ENCODE peak calls at places on chromosomes 3 and 15, in six cellular contexts. K, O, F, T, M and R are unnamed samples.

GRCh38 chr15:41653760-41654159 is 6.4 kb upstream of the MGA start:
- DNase-seq in M (no peak), K (no peak), F (no peak), O (no peak), T (no peak), R (no peak)

GRCh38 chr3:52405601-52406115 is 39.2 kb downstream of the SEMA3G start:
- DNase-seq in T (no peak), K (no peak), M (no peak), F (no peak), O (no peak), R (no peak)

GRCh38 chr15:43346305-43346704 is 15.9 kb upstream of the LCMT2 start:
- DNase-seq in M (no peak), F (no peak), T (no peak), K (no peak), O (no peak), R (no peak)

GRCh38 chr3:35664460-35664919 is 25.2 kb downstream of the ARPP21 start:
- DNase-seq in K (no peak), F (peak; percentile 47), O (peak; percentile 16), T (no peak), M (no peak), R (peak; percentile 66)

GRCh38 chr3:123816673-123817207 is 67.4 kb downstream of the MYLK start:
- DNase-seq in F (no peak), K (no peak), O (peak; percentile 90), M (no peak), T (no peak), R (no peak)

GRCh38 chr3:171829841-171830559 is 13.1 kb upstream of the TMEM212 start:
- DNase-seq in T (no peak), K (no peak), O (peak; percentile 85), M (peak; percentile 88), F (peak; percentile 91), R (peak; percentile 87)

GRCh38 chr3:52527039-52527731 is 6.5 kb downstream of the NT5DC2 start:
- DNase-seq in K (no peak), O (no peak), M (peak; percentile 23), F (no peak), T (no peak), R (no peak)

GRCh38 chr15:74233864-74234597 is 2.1 kb upstream of the CCDC33 start:
- DNase-seq in T (no peak), F (peak; percentile 48), K (no peak), M (no peak), O (no peak), R (no peak)

GRCh38 chr3:139291276-139292051 is 52.4 kb upstream of the MRPS22 start:
- DNase-seq in K (no peak), T (no peak), M (no peak), O (no peak), F (no peak), R (no peak)

GRCh38 chr3:195237981-195238625 is 32.9 kb downstream of the XXYLT1 start:
- DNase-seq in K (no peak), O (no peak), T (no peak), F (no peak), M (no peak), R (no peak)

GRCh38 chr3:18758047-18758704 is 333.0 kb upstream of the SATB1 start:
- DNase-seq in M (peak; percentile 20), T (peak; percentile 21), O (no peak), F (peak; percentile 91), K (peak; percentile 61), R (peak; percentile 43)

GRCh38 chr3:141538568-141538967 is 51.7 kb downstream of the RASA2 start:
- DNase-seq in O (no peak), T (no peak), K (no peak), M (no peak), F (no peak), R (no peak)

GRCh38 chr3:185757176-185757575 is 67.7 kb downstream of the IGF2BP2 start:
- DNase-seq in T (no peak), M (no peak), K (no peak), F (no peak), O (no peak), R (no peak)

GRCh38 chr3:186414735-186415419 is 52.8 kb upstream of the DGKG start:
- DNase-seq in F (no peak), K (no peak), M (peak; percentile 61), O (peak; percentile 77), T (no peak), R (no peak)

GRCh38 chr3:63067999-63068645 is 192.9 kb upstream of the CADPS start:
- DNase-seq in O (peak; percentile 24), K (peak; percentile 72), M (peak; percentile 21), T (no peak), F (peak; percentile 75), R (no peak)

GRCh38 chr15:29668120-29668602 is 154.1 kb downstream of the TJP1 start:
- DNase-seq in K (peak; percentile 64), F (peak; percentile 95), O (peak; percentile 88), T (peak; percentile 79), M (peak; percentile 92), R (peak; percentile 91)

GRCh38 chr3:3800685-3801509 is 1.7 kb downstream of the LRRN1 start:
- DNase-seq in O (no peak), T (no peak), K (peak; percentile 32), M (no peak), F (peak; percentile 65), R (peak; percentile 40)

GRCh38 chr15:38895326-38896282 is 331.0 kb upstream of the RASGRP1 start:
- DNase-seq in M (peak; percentile 71), O (peak; percentile 89), T (no peak), F (no peak), K (no peak), R (no peak)

GRCh38 chr3:180789774-180790173 is 110.5 kb upstream of the CCDC39 start:
- DNase-seq in K (no peak), M (no peak), O (no peak), T (no peak), F (no peak), R (no peak)

DNA sequence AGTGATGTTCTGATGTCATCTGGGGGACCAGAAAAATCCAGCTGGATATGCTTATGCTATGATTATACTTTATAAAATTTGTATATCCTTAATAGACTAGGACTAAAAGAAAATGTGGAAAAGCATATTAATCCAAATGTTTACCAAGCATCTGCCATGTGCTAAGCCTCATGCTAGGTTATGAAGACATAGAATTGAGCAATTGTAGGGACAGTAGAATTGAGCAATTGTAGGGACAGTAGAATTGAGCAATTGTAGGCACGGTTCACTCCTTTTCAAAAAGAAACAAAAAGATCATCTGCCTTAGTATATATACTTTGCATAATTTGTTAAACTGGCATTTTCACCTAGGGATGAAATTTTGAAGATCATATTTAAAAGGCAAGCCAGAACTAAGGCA is 18.3 kb downstream of the ABHD5 start:
- DNase-seq in O (peak; percentile 81), F (no peak), K (no peak), T (no peak), M (peak; percentile 86), R (no peak)
- H3K27ac ChIP-seq in O (peak overlapping the region; percentile 89), F (no peak overlapping the region), K (no peak overlapping the region), T (no peak overlapping the region), M (no peak overlapping the region), R (no peak overlapping the region)

DNA sequence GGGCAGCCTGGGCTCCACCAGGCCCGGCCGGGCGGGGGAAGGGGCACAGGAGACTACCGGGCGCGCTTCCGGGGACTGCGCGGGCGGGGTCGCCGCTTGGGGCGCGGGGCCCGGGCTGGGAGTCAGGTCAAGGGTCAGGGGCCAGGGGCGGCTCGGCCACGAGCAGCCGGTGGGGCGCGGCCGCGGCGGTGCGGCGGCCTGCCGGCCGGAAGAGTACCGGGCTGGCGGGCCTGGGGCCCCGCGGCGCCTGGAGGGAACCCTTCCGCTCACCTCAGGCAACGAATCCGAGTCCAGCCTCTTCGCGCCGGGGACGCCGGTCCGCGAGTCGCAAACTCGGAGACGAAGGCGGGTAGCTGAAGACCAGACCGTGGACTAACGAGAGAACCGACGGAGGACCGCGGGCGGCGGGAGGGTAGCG is 217 bp downstream of the RHOA start:
- DNase-seq in M (no peak), T (no peak), F (no peak), O (no peak), K (no peak), R (no peak)
- H2BK15ac ChIP-seq in M (peak overlapping the region; percentile 15), T (no peak overlapping the region), F (no peak overlapping the region), O (no peak overlapping the region), K (no peak overlapping the region), R (no peak overlapping the region)

GRCh38 chr15:81573098-81573746 is 199.2 kb upstream of the TMC3 start:
- DNase-seq in K (no peak), T (no peak), F (peak; percentile 60), M (no peak), O (no peak), R (no peak)
- H4K8ac ChIP-seq in K (no peak overlapping the region), T (no peak overlapping the region), F (no peak overlapping the region), M (no peak overlapping the region), O (no peak overlapping the region), R (no peak overlapping the region)

GRCh38 chr3:196639517-196640500 is at the start of gene NRROS:
- DNase-seq in O (peak; percentile 38), M (peak; percentile 30), K (peak; percentile 30), F (peak; percentile 84), T (peak; percentile 41), R (peak; percentile 74)

GRCh38 chr3:196643761-196644160 is 4.3 kb downstream of the NRROS start:
- DNase-seq in F (no peak), O (no peak), T (no peak), M (no peak), K (no peak), R (no peak)

GRCh38 chr3:196643201-196643749 is 3.8 kb downstream of the NRROS start:
- DNase-seq in T (no peak), O (no peak), F (no peak), K (no peak), M (no peak), R (no peak)

GRCh38 chr3:196640501-196640968 is 1.0 kb downstream of the NRROS start:
- DNase-seq in M (no peak), O (no peak), K (no peak), F (no peak), T (no peak), R (no peak)

DNA sequence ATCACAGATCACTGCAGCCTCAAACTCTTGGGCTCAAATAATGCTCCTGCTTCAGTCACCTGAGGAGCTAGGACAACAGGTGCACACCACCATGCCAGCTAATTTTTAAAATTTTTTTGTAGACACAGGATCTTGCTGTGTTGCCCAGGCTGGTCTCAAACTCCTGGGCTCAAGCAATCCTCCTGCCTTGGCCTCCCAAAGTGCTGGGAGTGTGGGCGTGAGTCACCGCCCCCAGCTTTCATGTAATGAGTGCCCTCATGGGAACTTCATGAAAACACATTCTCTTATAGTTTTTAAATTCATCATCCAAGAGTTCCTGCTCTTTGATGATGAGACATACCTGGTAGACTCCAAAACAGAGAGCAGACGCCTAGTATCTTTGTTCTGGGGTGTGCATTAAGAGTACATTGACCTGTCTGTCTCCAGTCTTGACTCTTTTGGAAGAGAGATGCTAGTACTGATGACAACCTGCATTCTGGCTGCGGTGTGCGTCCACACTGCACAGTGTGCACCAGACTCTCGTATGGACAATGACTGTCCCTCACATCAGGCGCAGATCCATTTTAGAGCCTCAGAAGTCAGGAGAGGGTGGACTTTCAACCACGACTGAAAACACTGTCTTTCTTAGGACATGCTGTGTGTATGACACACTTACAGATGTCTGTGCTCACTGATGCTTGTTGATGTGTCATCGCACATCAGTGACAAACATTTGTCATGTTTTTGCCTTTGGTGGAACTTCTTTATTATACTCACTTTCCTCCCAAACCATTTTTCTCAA is 2.0 kb downstream of the NRROS start:
- DNase-seq in T (no peak), M (no peak), O (no peak), K (no peak), F (no peak), R (no peak)
- H3K27ac ChIP-seq in T (no peak overlapping the region), M (no peak overlapping the region), O (no peak overlapping the region), K (no peak overlapping the region), F (no peak overlapping the region), R (no peak overlapping the region)